ENCODE peak calls at places on chromosomes 2 and 18, in seven cellular contexts. R, T, S, W, Y, J and U are unnamed samples. For H3K9me3, the result is how much of the 10 kb centered on the place peaks cover.

GRCh38 chr18:49612515-49613033 is 50.7 kb downstream of the LIPG start:
- DNase-seq in W (no peak), Y (no peak), J (no peak), T (no peak), S (no peak), R (no peak), U (peak)

GRCh38 chr2:152201466-152201830 is 25.9 kb upstream of the STAM2 start:
- DNase-seq in W (no peak), S (no peak), R (no peak), Y (no peak), J (no peak), T (no peak), U (no peak)

GRCh38 chr2:224658776-224659175 is 57.4 kb downstream of the CCDC195 start:
- DNase-seq in T (no peak), W (no peak), S (no peak), Y (no peak), R (no peak), J (no peak), U (no peak)

GRCh38 chr2:139031722-139032121 is 251.5 kb upstream of the NXPH2 start:
- DNase-seq in J (no peak), S (no peak), R (peak), W (peak), T (peak), Y (no peak), U (no peak)

GRCh38 chr18:79697976-79698375 is 18.4 kb downstream of the CTDP1 start:
- DNase-seq in W (no peak), Y (no peak), R (no peak), T (no peak), S (no peak), J (peak), U (no peak)

GRCh38 chr18:31741096-31741735 is 19.5 kb downstream of the SLC25A52 start:
- DNase-seq in Y (peak), T (peak), J (no peak), W (peak), S (no peak), R (peak), U (peak)

GRCh38 chr2:165475270-165476004 is 5.9 kb downstream of the CSRNP3 start:
- DNase-seq in W (no peak), R (no peak), S (no peak), Y (no peak), T (no peak), J (no peak), U (no peak)

GRCh38 chr2:237251959-237252358 is 162.0 kb downstream of the COL6A3 start:
- DNase-seq in Y (no peak), W (no peak), T (no peak), J (no peak), S (no peak), R (no peak), U (no peak)

GRCh38 chr2:65710779-65711295 is 278.4 kb upstream of the SPRED2 start:
- DNase-seq in R (peak), W (peak), J (no peak), T (no peak), Y (no peak), S (no peak), U (peak)

GRCh38 chr2:241216211-241216761 is 27.8 kb downstream of the ANO7 start:
- DNase-seq in T (no peak), S (no peak), W (no peak), Y (no peak), J (peak), R (no peak), U (no peak)

GRCh38 chr2:99998981-99999380 is 143.4 kb downstream of the AFF3 start:
- DNase-seq in R (no peak), J (no peak), S (no peak), Y (no peak), T (peak), W (no peak), U (no peak)

GRCh38 chr18:63951302-63951705 is 2.2 kb downstream of the HMSD start:
- DNase-seq in T (no peak), R (no peak), S (no peak), J (no peak), W (no peak), Y (no peak), U (no peak)

GRCh38 chr2:84958135-84959044 is 12.6 kb upstream of the KCMF1 start:
- DNase-seq in W (peak), Y (no peak), J (no peak), T (peak), R (peak), S (peak), U (peak)

GRCh38 chr2:161122772-161123530 is 37.3 kb upstream of the TANK start:
- DNase-seq in T (peak), W (peak), R (peak), J (no peak), Y (peak), S (no peak), U (peak)

GRCh38 chr18:68779169-68779568 is 18.7 kb upstream of the CCDC102B start:
- DNase-seq in W (peak), J (no peak), Y (no peak), R (no peak), S (no peak), T (peak), U (no peak)

GRCh38 chr2:113240915-113241911 is 37.5 kb downstream of the PAX8 start:
- DNase-seq in S (peak), T (peak), J (peak), Y (peak), R (peak), W (peak), U (peak)

GRCh38 chr18:80143876-80144275 is 34.8 kb downstream of the ADNP2 start:
- DNase-seq in T (no peak), W (peak), Y (no peak), J (no peak), S (no peak), R (no peak), U (no peak)

GRCh38 chr2:169452080-169452479 is 27.2 kb upstream of the BBS5 start:
- DNase-seq in Y (no peak), J (no peak), T (peak), R (peak), S (no peak), W (peak), U (no peak)

GRCh38 chr18:30409120-30409519 is 633.4 kb downstream of the DSC3 start:
- DNase-seq in T (no peak), R (no peak), S (no peak), Y (no peak), W (no peak), J (no peak), U (no peak)

GRCh38 chr2:28956415-28956826 is 24.7 kb upstream of the TOGARAM2 start:
- DNase-seq in Y (no peak), R (peak), W (peak), J (no peak), S (no peak), T (peak), U (no peak)

GRCh38 chr2:19802088-19802806 is 99.5 kb downstream of the TTC32 start:
- DNase-seq in J (no peak), W (peak), Y (no peak), S (no peak), T (no peak), R (no peak), U (no peak)

GRCh38 chr2:3024401-3024935 is 353.1 kb downstream of the EIPR1 start:
- DNase-seq in W (no peak), T (no peak), S (no peak), Y (no peak), J (peak), R (no peak), U (no peak)

GRCh38 chr2:158745067-158745865 is 49.9 kb upstream of the DAPL1 start:
- DNase-seq in W (peak), Y (peak), J (no peak), S (no peak), T (peak), R (peak), U (peak)

GRCh38 chr2:7703048-7703447 is 785.8 kb downstream of the RNF144A start:
- DNase-seq in T (no peak), Y (no peak), R (no peak), S (no peak), J (no peak), W (no peak), U (no peak)

GRCh38 chr2:163155279-163155883 is 316.8 kb upstream of the KCNH7 start:
- DNase-seq in T (peak), S (no peak), J (no peak), Y (no peak), R (peak), W (peak), U (no peak)

GRCh38 chr2:69645026-69645425 is 1.5 kb upstream of the AAK1 start:
- DNase-seq in T (no peak), W (no peak), Y (no peak), S (no peak), J (no peak), R (no peak), U (no peak)

GRCh38 chr18:72727038-72727690 is 140.6 kb downstream of the NETO1 start:
- DNase-seq in S (no peak), W (no peak), R (no peak), J (no peak), Y (no peak), T (no peak), U (no peak)

GRCh38 chr2:8319219-8319618 is 362.6 kb upstream of the ID2 start:
- DNase-seq in W (no peak), S (no peak), T (no peak), Y (no peak), J (no peak), R (no peak), U (no peak)

GRCh38 chr2:130385709-130386108 is 29.9 kb downstream of the PTPN18 start:
- DNase-seq in S (no peak), W (no peak), Y (no peak), T (no peak), R (no peak), J (no peak), U (no peak)

DNA sequence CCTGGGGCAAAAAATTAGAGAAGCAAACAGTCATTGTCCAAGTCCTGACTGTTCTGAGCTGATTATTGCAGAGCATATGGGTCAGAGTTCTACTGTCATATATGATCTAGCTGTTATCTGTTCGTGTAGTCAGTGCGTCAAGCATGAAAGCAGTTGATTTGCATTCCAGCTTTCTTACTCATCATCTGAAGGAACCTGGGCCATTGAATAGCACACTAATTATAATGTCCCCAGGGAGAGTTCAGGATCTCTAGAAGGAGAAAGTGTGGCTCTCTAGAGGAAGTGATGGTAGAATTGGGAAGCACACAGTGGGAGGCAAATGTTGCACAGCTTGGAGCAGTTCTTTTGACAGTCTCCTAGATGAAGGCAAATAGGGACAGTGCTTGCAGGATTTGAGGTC is 279.8 kb downstream of the PARD3B start:
- DNase-seq in Y (no peak), R (no peak), S (no peak), J (no peak), T (peak), W (no peak), U (no peak)
- H3K9me3 ChIP-seq in Y (under half), R (under half), S (under half), J (under half), T (under half), W (under half), U (under half)

GRCh38 chr2:73828818-73829570 is at the start of gene STAMBP:
- DNase-seq in R (peak), S (peak), J (peak), T (peak), W (peak), Y (peak), U (peak)

GRCh38 chr2:73830871-73831401 is 2.2 kb downstream of the STAMBP start:
- DNase-seq in J (no peak), T (no peak), Y (no peak), S (no peak), W (peak), R (no peak), U (no peak)

GRCh38 chr2:73827660-73828388 is 937 bp upstream of the STAMBP start:
- DNase-seq in W (no peak), J (no peak), R (no peak), S (no peak), Y (no peak), T (no peak), U (no peak)

GRCh38 chr2:73827018-73827417 is 1.7 kb upstream of the STAMBP start:
- DNase-seq in J (no peak), S (no peak), W (peak), R (no peak), Y (no peak), T (peak), U (no peak)

DNA sequence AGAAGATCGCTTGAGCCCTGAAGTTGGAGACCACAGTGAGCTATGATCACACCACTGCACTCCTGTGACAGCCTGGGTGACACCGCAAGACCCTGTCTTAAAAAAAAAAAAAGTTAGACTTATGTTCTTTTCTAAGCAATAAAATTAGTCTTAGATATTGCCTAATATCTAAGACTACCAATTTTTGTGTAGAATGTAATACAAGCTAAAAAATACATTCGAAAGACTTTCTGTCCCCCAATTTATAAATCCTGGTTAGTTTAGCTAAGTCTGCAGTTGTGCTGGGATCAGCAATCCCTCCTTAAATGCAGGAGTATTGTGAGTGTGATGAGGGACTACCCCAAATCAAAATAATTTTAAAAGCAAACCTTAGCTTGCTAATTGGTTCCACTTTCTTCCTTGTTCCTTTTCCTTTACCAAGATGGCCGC is 358 bp upstream of the STAMBP start:
- DNase-seq in R (no peak), T (no peak), Y (no peak), J (no peak), S (no peak), W (no peak), U (no peak)
- H3K27ac ChIP-seq in R (peak), T (no peak), Y (peak), J (peak), S (peak), W (peak), U (peak)

GRCh38 chr2:132466428-132467028 is 49.9 kb downstream of the GPR39 start:
- DNase-seq in J (no peak), S (no peak), R (no peak), Y (no peak), T (no peak), W (no peak), U (no peak)
- H3K9me3 ChIP-seq in J (half or more), S (under half), R (under half), Y (under half), T (under half), W (under half), U (under half)

GRCh38 chr2:215104226-215104625 is 34.2 kb downstream of the ABCA12 start:
- DNase-seq in T (no peak), J (no peak), R (no peak), Y (no peak), W (no peak), S (no peak), U (no peak)
- H3K27ac ChIP-seq in T (no peak), J (no peak), R (no peak), Y (no peak), W (no peak), S (no peak), U (no peak)

GRCh38 chr2:57711991-57712390 is 334.6 kb upstream of the VRK2 start:
- DNase-seq in Y (no peak), T (no peak), R (no peak), S (no peak), W (no peak), J (no peak), U (no peak)
- H3K9me3 ChIP-seq in Y (under half), T (under half), R (under half), S (under half), W (under half), J (under half), U (under half)

DNA sequence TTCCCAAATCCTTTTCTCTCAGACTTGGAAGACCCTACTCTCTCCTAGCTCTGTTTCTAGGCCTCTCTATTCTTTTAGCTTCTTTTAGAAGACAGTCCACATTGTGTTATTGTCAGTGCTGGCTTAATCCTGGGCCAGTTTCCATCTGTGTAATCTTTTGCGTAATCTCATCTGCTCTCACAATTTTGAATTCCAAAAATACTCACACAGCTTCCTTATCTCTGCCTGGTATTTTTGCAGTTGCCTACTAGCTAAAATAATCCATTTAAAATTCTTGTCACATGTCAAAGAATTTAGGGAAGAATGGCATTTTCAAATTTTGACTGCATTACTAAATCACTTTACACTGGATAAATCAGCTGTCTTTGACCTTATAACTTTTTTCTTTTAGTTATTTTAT is 200.6 kb upstream of the MEX3C start:
- DNase-seq in Y (no peak), R (no peak), J (no peak), S (no peak), T (no peak), W (peak), U (no peak)
- H3K27ac ChIP-seq in Y (no peak), R (no peak), J (no peak), S (no peak), T (no peak), W (no peak), U (no peak)

GRCh38 chr2:239824051-239824694 is 201.0 kb downstream of the NDUFA10 start:
- DNase-seq in R (peak), S (peak), T (peak), J (no peak), W (peak), Y (peak), U (peak)
- H3K9me3 ChIP-seq in R (under half), S (under half), T (under half), J (under half), W (under half), Y (under half), U (under half)

GRCh38 chr2:217971166-217971565 is 31.6 kb downstream of the TNS1 start:
- DNase-seq in W (no peak), R (no peak), S (no peak), Y (no peak), J (no peak), T (no peak), U (no peak)

GRCh38 chr2:217973008-217973787 is 29.6 kb downstream of the TNS1 start:
- DNase-seq in R (no peak), W (no peak), T (no peak), J (no peak), S (peak), Y (no peak), U (no peak)

GRCh38 chr2:217972490-217972889 is 30.3 kb downstream of the TNS1 start:
- DNase-seq in R (no peak), J (no peak), Y (no peak), T (no peak), W (peak), S (peak), U (peak)

GRCh38 chr2:217970206-217970605 is 32.6 kb downstream of the TNS1 start:
- DNase-seq in J (no peak), S (no peak), T (no peak), W (no peak), Y (no peak), R (no peak), U (no peak)

GRCh38 chr2:217972037-217972436 is 30.8 kb downstream of the TNS1 start:
- DNase-seq in S (no peak), R (no peak), W (no peak), Y (no peak), T (no peak), J (no peak), U (no peak)
- H3K27ac ChIP-seq in S (no peak), R (no peak), W (no peak), Y (peak), T (no peak), J (peak), U (peak)